ENCODE peak calls at places on chromosomes 11 and 22, in ten cellular contexts. A is AG20443, M is SW 1271, Q is lung, V is aorta, B is NCI-H2029, X is DMS 273 treated with DMSO at 0.1 percent for 48 hours, G is NCI-H2081, S is RPMI8226, C is fibroblast of lung. F is an unnamed sample.

GRCh38 chr11:11978792-11979486 is 29.5 kb downstream of the DKK3 start:
- DNase-seq in A (peak), M (peak), Q (no peak), V (no peak), B (peak), X (peak), G (peak), S (no peak), C (peak), F (no peak)

GRCh38 chr22:47486569-47487312 is 724.3 kb downstream of the TBC1D22A start:
- DNase-seq in A (no peak), M (no peak), Q (no peak), V (no peak), B (no peak), X (no peak), G (no peak), S (peak), C (no peak), F (no peak)

GRCh38 chr11:98616256-98616655 is 404.5 kb upstream of the CNTN5 start:
- DNase-seq in A (no peak), M (no peak), Q (no peak), V (no peak), B (no peak), X (no peak), G (no peak), S (no peak), C (no peak), F (no peak)

GRCh38 chr11:1649021-1649420 is 19.4 kb downstream of the KRTAP5-5 start:
- DNase-seq in A (no peak), M (no peak), Q (no peak), V (peak), B (no peak), X (no peak), G (no peak), S (no peak), C (no peak), F (no peak)

GRCh38 chr11:122977455-122978302 is 4.0 kb downstream of the BSX start:
- DNase-seq in A (peak), M (no peak), Q (no peak), V (no peak), B (peak), X (no peak), G (no peak), S (no peak), C (no peak), F (no peak)

GRCh38 chr22:43796567-43796966 is 15.5 kb downstream of the EFCAB6 start:
- DNase-seq in A (peak), M (no peak), Q (no peak), V (no peak), B (no peak), X (no peak), G (peak), S (no peak), C (peak), F (no peak)

GRCh38 chr11:10373340-10373739 is 68.5 kb downstream of the ADM start:
- DNase-seq in A (no peak), M (no peak), Q (no peak), V (no peak), B (peak), X (no peak), G (no peak), S (no peak), C (peak), F (no peak)

GRCh38 chr11:44680982-44681597 is 45.7 kb upstream of the TSPAN18 start:
- DNase-seq in A (no peak), M (no peak), Q (no peak), V (no peak), B (no peak), X (no peak), G (no peak), S (peak), C (no peak), F (peak)

GRCh38 chr11:124724854-124725718 is 14.7 kb upstream of the NRGN start:
- DNase-seq in A (no peak), M (no peak), Q (peak), V (no peak), B (no peak), X (no peak), G (no peak), S (no peak), C (no peak), F (peak)

GRCh38 chr11:73184953-73185671 is 33.0 kb upstream of the P2RY2 start:
- DNase-seq in A (peak), M (peak), Q (peak), V (peak), B (peak), X (no peak), G (peak), S (peak), C (peak), F (no peak)

GRCh38 chr11:3146612-3147256 is 18.4 kb downstream of the OSBPL5 start:
- DNase-seq in A (peak), M (no peak), Q (no peak), V (peak), B (no peak), X (no peak), G (no peak), S (no peak), C (peak), F (no peak)

GRCh38 chr11:121366970-121367369 is 74.4 kb downstream of the SC5D start:
- DNase-seq in A (no peak), M (no peak), Q (no peak), V (no peak), B (no peak), X (no peak), G (no peak), S (no peak), C (no peak), F (no peak)

GRCh38 chr11:15901046-15901445 is 455.3 kb downstream of the SOX6 start:
- DNase-seq in A (no peak), M (no peak), Q (no peak), V (no peak), B (no peak), X (no peak), G (no peak), S (no peak), C (no peak), F (no peak)

GRCh38 chr22:49024775-49025440 is 802.8 kb downstream of the BRD1 start:
- DNase-seq in A (no peak), M (no peak), Q (no peak), V (peak), B (no peak), X (no peak), G (no peak), S (no peak), C (no peak), F (no peak)

GRCh38 chr22:25751174-25751581 is 9.2 kb downstream of the MYO18B start:
- DNase-seq in A (no peak), M (no peak), Q (no peak), V (no peak), B (no peak), X (no peak), G (no peak), S (no peak), C (no peak), F (no peak)

GRCh38 chr11:71979094-71979493 is 19.6 kb upstream of the IL18BP start:
- DNase-seq in A (no peak), M (no peak), Q (no peak), V (no peak), B (no peak), X (no peak), G (no peak), S (no peak), C (no peak), F (no peak)

GRCh38 chr11:66665369-66665768 is 12.3 kb downstream of the RBM4B start:
- DNase-seq in A (no peak), M (no peak), Q (no peak), V (no peak), B (no peak), X (no peak), G (no peak), S (no peak), C (no peak), F (no peak)

GRCh38 chr11:8671651-8672062 is 10.8 kb downstream of the TRIM66 start:
- DNase-seq in A (peak), M (peak), Q (no peak), V (no peak), B (no peak), X (peak), G (peak), S (no peak), C (peak), F (peak)

GRCh38 chr22:30328466-30329049 is 1.8 kb upstream of the TBC1D10A start:
- DNase-seq in A (no peak), M (no peak), Q (no peak), V (no peak), B (no peak), X (no peak), G (no peak), S (no peak), C (no peak), F (no peak)

GRCh38 chr11:10604340-10604748 is 35.9 kb upstream of the LYVE1 start:
- DNase-seq in A (peak), M (no peak), Q (peak), V (no peak), B (no peak), X (no peak), G (no peak), S (no peak), C (peak), F (peak)

GRCh38 chr22:41048791-41049717 is 43.3 kb upstream of the EP300 start:
- DNase-seq in A (peak), M (no peak), Q (peak), V (peak), B (no peak), X (no peak), G (no peak), S (no peak), C (peak), F (no peak)

GRCh38 chr22:37305873-37306272 is 23.6 kb downstream of the CYTH4 start:
- DNase-seq in A (no peak), M (no peak), Q (no peak), V (no peak), B (no peak), X (no peak), G (no peak), S (no peak), C (no peak), F (no peak)

GRCh38 chr22:20750461-20751184 is 23.3 kb upstream of the SERPIND1 start:
- DNase-seq in A (peak), M (peak), Q (peak), V (peak), B (peak), X (peak), G (peak), S (peak), C (peak), F (no peak)

GRCh38 chr11:44760917-44761545 is 34.3 kb downstream of the TSPAN18 start:
- DNase-seq in A (peak), M (peak), Q (no peak), V (no peak), B (no peak), X (no peak), G (no peak), S (no peak), C (peak), F (no peak)

GRCh38 chr11:28820296-28820989 is 712.3 kb downstream of the METTL15 start:
- DNase-seq in A (no peak), M (no peak), Q (no peak), V (no peak), B (no peak), X (no peak), G (no peak), S (no peak), C (no peak), F (no peak)

GRCh38 chr22:30198152-30198845 is 48.3 kb downstream of the LIF start:
- DNase-seq in A (no peak), M (no peak), Q (no peak), V (no peak), B (no peak), X (no peak), G (no peak), S (no peak), C (peak), F (no peak)

GRCh38 chr11:16266021-16266420 is 90.3 kb downstream of the SOX6 start:
- DNase-seq in A (no peak), M (no peak), Q (no peak), V (no peak), B (no peak), X (no peak), G (no peak), S (no peak), C (no peak), F (no peak)